ENCODE peak calls at places on chromosomes 12 and 14, in five cellular contexts. One of them, this sample, is unnamed.

GRCh38 chr12:103768467-103769123 is 72.4 kb downstream of the NT5DC3 start:
- DNase-seq in cardiac muscle cell: no peak
- DNase-seq in left ventricle myocardium inferior: no peak
- DNase-seq in lung: no peak
- DNase-seq in CD4-positive, alpha-beta T cell: no peak
- DNase-seq in this sample: no peak

GRCh38 chr14:97218336-97218712 is 421.1 kb downstream of the VRK1 start:
- DNase-seq in cardiac muscle cell: no peak
- DNase-seq in left ventricle myocardium inferior: no peak
- DNase-seq in lung: no peak
- DNase-seq in CD4-positive, alpha-beta T cell: no peak
- DNase-seq in this sample: no peak

GRCh38 chr12:114809132-114809531 is 125.2 kb upstream of the TBX3 start:
- DNase-seq in cardiac muscle cell: no peak
- DNase-seq in left ventricle myocardium inferior: no peak
- DNase-seq in lung: no peak
- DNase-seq in CD4-positive, alpha-beta T cell: no peak
- DNase-seq in this sample: no peak

GRCh38 chr14:36655963-36656768 is 5.5 kb upstream of the PAX9 start:
- DNase-seq in cardiac muscle cell: no peak
- DNase-seq in left ventricle myocardium inferior: no peak
- DNase-seq in lung: no peak
- DNase-seq in CD4-positive, alpha-beta T cell: no peak
- DNase-seq in this sample: no peak

GRCh38 chr12:26068503-26068902 is 56.3 kb downstream of the BHLHE41 start:
- DNase-seq in cardiac muscle cell: no peak
- DNase-seq in left ventricle myocardium inferior: no peak
- DNase-seq in lung: no peak
- DNase-seq in CD4-positive, alpha-beta T cell: no peak
- DNase-seq in this sample: no peak

GRCh38 chr12:107236824-107237467 is 143.6 kb upstream of the CRY1 start:
- DNase-seq in cardiac muscle cell: no peak
- DNase-seq in left ventricle myocardium inferior: no peak
- DNase-seq in lung: no peak
- DNase-seq in CD4-positive, alpha-beta T cell: no peak
- DNase-seq in this sample: no peak

GRCh38 chr12:47527816-47528215 is 178.0 kb downstream of the RPAP3 start:
- DNase-seq in cardiac muscle cell: peak
- DNase-seq in left ventricle myocardium inferior: no peak
- DNase-seq in lung: no peak
- DNase-seq in CD4-positive, alpha-beta T cell: no peak
- DNase-seq in this sample: no peak

GRCh38 chr12:49200882-49201594 is 12.2 kb upstream of the TUBA1A start:
- DNase-seq in cardiac muscle cell: peak
- DNase-seq in left ventricle myocardium inferior: no peak
- DNase-seq in lung: no peak
- DNase-seq in CD4-positive, alpha-beta T cell: no peak
- DNase-seq in this sample: peak

GRCh38 chr14:69077841-69078240 is 75.1 kb downstream of the DCAF5 start:
- DNase-seq in cardiac muscle cell: peak
- DNase-seq in left ventricle myocardium inferior: no peak
- DNase-seq in lung: no peak
- DNase-seq in CD4-positive, alpha-beta T cell: no peak
- DNase-seq in this sample: no peak

GRCh38 chr14:80787876-80788275 is 153.7 kb downstream of the CEP128 start:
- DNase-seq in cardiac muscle cell: no peak
- DNase-seq in left ventricle myocardium inferior: no peak
- DNase-seq in lung: no peak
- DNase-seq in CD4-positive, alpha-beta T cell: no peak
- DNase-seq in this sample: no peak

GRCh38 chr14:94481468-94482131 is 5.6 kb upstream of the SERPINA9 start:
- DNase-seq in cardiac muscle cell: peak
- DNase-seq in left ventricle myocardium inferior: no peak
- DNase-seq in lung: no peak
- DNase-seq in CD4-positive, alpha-beta T cell: no peak
- DNase-seq in this sample: no peak

GRCh38 chr14:31170411-31170810 is 37.2 kb downstream of the HECTD1 start:
- DNase-seq in cardiac muscle cell: no peak
- DNase-seq in left ventricle myocardium inferior: no peak
- DNase-seq in lung: no peak
- DNase-seq in CD4-positive, alpha-beta T cell: no peak
- DNase-seq in this sample: no peak

GRCh38 chr12:64221656-64222010 is 463 bp downstream of the KICS2 start:
- DNase-seq in cardiac muscle cell: peak
- DNase-seq in left ventricle myocardium inferior: peak
- DNase-seq in lung: peak
- DNase-seq in CD4-positive, alpha-beta T cell: no peak
- DNase-seq in this sample: peak

GRCh38 chr12:94587266-94588241 is 62.8 kb downstream of the TMCC3 start:
- DNase-seq in cardiac muscle cell: no peak
- DNase-seq in left ventricle myocardium inferior: no peak
- DNase-seq in lung: no peak
- DNase-seq in CD4-positive, alpha-beta T cell: no peak
- DNase-seq in this sample: peak

GRCh38 chr12:39287409-39287808 is 155.5 kb downstream of the KIF21A start:
- DNase-seq in cardiac muscle cell: no peak
- DNase-seq in left ventricle myocardium inferior: no peak
- DNase-seq in lung: no peak
- DNase-seq in CD4-positive, alpha-beta T cell: no peak
- DNase-seq in this sample: no peak

GRCh38 chr12:103586132-103586531 is 941 bp upstream of the STAB2 start:
- DNase-seq in cardiac muscle cell: no peak
- DNase-seq in left ventricle myocardium inferior: no peak
- DNase-seq in lung: no peak
- DNase-seq in CD4-positive, alpha-beta T cell: no peak
- DNase-seq in this sample: no peak

GRCh38 chr12:52370906-52371608 is 3.8 kb upstream of the KRT85 start:
- DNase-seq in cardiac muscle cell: peak
- DNase-seq in left ventricle myocardium inferior: peak
- DNase-seq in lung: no peak
- DNase-seq in CD4-positive, alpha-beta T cell: no peak
- DNase-seq in this sample: peak

GRCh38 chr12:48092606-48093005 is 13.3 kb downstream of the SENP1 start:
- DNase-seq in cardiac muscle cell: peak
- DNase-seq in left ventricle myocardium inferior: no peak
- DNase-seq in lung: no peak
- DNase-seq in CD4-positive, alpha-beta T cell: no peak
- DNase-seq in this sample: no peak

GRCh38 chr14:36818794-36819384 is 157.2 kb downstream of the PAX9 start:
- DNase-seq in cardiac muscle cell: no peak
- DNase-seq in left ventricle myocardium inferior: no peak
- DNase-seq in lung: no peak
- DNase-seq in CD4-positive, alpha-beta T cell: no peak
- DNase-seq in this sample: no peak

GRCh38 chr14:21118933-21119332 is 18.1 kb downstream of the TMEM253 start:
- DNase-seq in cardiac muscle cell: no peak
- DNase-seq in left ventricle myocardium inferior: no peak
- DNase-seq in lung: no peak
- DNase-seq in CD4-positive, alpha-beta T cell: no peak
- DNase-seq in this sample: no peak

GRCh38 chr14:32075636-32076277 is 1.3 kb upstream of the ARHGAP5 start:
- DNase-seq in cardiac muscle cell: peak
- DNase-seq in left ventricle myocardium inferior: peak
- DNase-seq in lung: no peak
- DNase-seq in CD4-positive, alpha-beta T cell: no peak
- DNase-seq in this sample: no peak

GRCh38 chr12:47832263-47832933 is 12.7 kb upstream of the HDAC7 start:
- DNase-seq in cardiac muscle cell: no peak
- DNase-seq in left ventricle myocardium inferior: no peak
- DNase-seq in lung: no peak
- DNase-seq in CD4-positive, alpha-beta T cell: peak
- DNase-seq in this sample: no peak

GRCh38 chr14:102341566-102341965 is 21.1 kb downstream of the CINP start:
- DNase-seq in cardiac muscle cell: no peak
- DNase-seq in left ventricle myocardium inferior: no peak
- DNase-seq in lung: no peak
- DNase-seq in CD4-positive, alpha-beta T cell: no peak
- DNase-seq in this sample: no peak

GRCh38 chr12:47577213-47577612 is 128.6 kb downstream of the RPAP3 start:
- DNase-seq in cardiac muscle cell: no peak
- DNase-seq in left ventricle myocardium inferior: no peak
- DNase-seq in lung: no peak
- DNase-seq in CD4-positive, alpha-beta T cell: no peak
- DNase-seq in this sample: no peak

GRCh38 chr12:40689576-40689975 is 2.7 kb upstream of the CNTN1 start:
- DNase-seq in cardiac muscle cell: no peak
- DNase-seq in left ventricle myocardium inferior: no peak
- DNase-seq in lung: no peak
- DNase-seq in CD4-positive, alpha-beta T cell: no peak
- DNase-seq in this sample: no peak

GRCh38 chr14:69275331-69275730 is 15.4 kb downstream of the GALNT16 start:
- DNase-seq in cardiac muscle cell: no peak
- DNase-seq in left ventricle myocardium inferior: no peak
- DNase-seq in lung: no peak
- DNase-seq in CD4-positive, alpha-beta T cell: no peak
- DNase-seq in this sample: no peak

GRCh38 chr12:122333142-122334087 is 67.1 kb upstream of the VPS33A start:
- DNase-seq in cardiac muscle cell: peak
- DNase-seq in left ventricle myocardium inferior: no peak
- DNase-seq in lung: no peak
- DNase-seq in CD4-positive, alpha-beta T cell: no peak
- DNase-seq in this sample: peak

DNA sequence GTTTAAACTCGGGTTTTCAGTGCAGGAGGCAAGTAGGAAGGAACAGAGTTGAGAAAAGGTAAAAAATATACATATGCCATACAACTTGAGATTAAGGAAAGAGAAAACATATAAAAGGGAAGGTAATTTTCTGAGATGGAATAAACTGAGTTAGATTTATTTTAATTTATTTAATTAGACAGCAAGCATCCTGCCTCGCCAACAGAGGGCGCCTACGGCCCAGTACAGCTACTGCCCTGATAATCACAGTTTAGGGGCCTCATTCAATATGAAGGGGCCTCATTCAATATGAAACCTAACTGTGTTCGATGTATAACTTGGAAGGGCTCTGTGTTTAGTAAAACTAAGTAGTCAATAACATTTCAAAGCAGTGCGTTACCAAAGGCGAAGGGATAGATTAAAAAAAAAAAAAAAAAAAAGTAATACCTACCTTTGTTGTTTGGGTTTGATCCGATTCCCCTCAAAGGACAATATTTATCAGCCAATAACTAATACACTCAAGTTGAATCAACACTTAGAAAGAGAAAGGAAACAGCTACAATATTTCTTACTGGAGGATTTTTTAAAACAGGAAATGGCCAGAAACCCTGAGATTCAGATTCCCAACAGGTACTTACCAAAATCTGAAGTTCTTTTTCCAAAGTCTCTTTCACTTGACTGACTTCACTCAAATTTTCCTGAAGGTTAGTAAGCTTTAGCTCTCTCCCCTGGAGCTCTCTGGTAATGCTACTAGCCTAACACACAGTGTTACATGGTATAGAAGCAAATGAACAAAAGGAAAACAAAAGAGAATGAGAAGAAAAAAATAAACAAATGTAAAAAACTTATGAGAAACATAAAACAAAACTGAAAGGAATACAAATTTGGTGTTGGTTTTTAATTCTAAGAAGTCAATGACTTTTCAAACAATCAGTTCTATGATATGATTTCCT is 70.0 kb upstream of the VPS33A start:
- DNase-seq in cardiac muscle cell: peak
- DNase-seq in left ventricle myocardium inferior: no peak
- DNase-seq in lung: no peak
- DNase-seq in CD4-positive, alpha-beta T cell: peak
- DNase-seq in this sample: no peak
- TF ChIP-seq CTCF in cardiac muscle cell: peak
- TF ChIP-seq CTCF in left ventricle myocardium inferior: peak
- TF ChIP-seq CTCF in lung: peak
- TF ChIP-seq CTCF in CD4-positive, alpha-beta T cell: peak
- TF ChIP-seq CTCF in this sample: peak

GRCh38 chr12:14135996-14136395 is 154.6 kb upstream of the GRIN2B start:
- DNase-seq in cardiac muscle cell: no peak
- DNase-seq in left ventricle myocardium inferior: no peak
- DNase-seq in lung: no peak
- DNase-seq in CD4-positive, alpha-beta T cell: no peak
- DNase-seq in this sample: no peak

DNA sequence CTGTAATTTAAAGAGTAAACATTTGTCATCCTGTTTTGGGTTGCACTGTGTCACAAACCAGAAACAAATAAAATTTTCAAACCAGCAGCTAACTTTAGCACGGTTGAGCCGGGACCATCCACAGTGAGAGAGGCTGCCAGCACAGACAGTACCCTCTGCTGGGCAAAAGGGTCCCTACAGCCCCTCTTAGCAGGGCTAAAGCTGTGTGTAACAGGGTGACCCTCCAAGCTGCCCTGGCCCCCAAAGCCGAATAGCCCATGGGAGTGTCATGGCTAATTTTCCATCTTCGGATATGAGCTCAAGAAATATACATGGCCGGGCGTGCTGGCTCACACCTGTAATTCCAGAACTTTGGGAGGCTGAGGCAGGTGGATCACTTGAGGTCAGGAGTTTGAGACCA is 157.1 kb upstream of the GRIN2B start:
- DNase-seq in cardiac muscle cell: no peak
- DNase-seq in left ventricle myocardium inferior: no peak
- DNase-seq in lung: no peak
- DNase-seq in CD4-positive, alpha-beta T cell: no peak
- DNase-seq in this sample: no peak
- TF ChIP-seq CTCF in cardiac muscle cell: no peak
- TF ChIP-seq CTCF in left ventricle myocardium inferior: no peak
- TF ChIP-seq CTCF in lung: no peak
- TF ChIP-seq CTCF in CD4-positive, alpha-beta T cell: no peak
- TF ChIP-seq CTCF in this sample: no peak

GRCh38 chr14:81986005-81986404 is 452.4 kb upstream of the SEL1L start:
- DNase-seq in cardiac muscle cell: no peak
- DNase-seq in left ventricle myocardium inferior: no peak
- DNase-seq in lung: no peak
- DNase-seq in CD4-positive, alpha-beta T cell: no peak
- DNase-seq in this sample: no peak

GRCh38 chr14:81990312-81990761 is 456.7 kb upstream of the SEL1L start:
- DNase-seq in cardiac muscle cell: peak
- DNase-seq in left ventricle myocardium inferior: no peak
- DNase-seq in lung: no peak
- DNase-seq in CD4-positive, alpha-beta T cell: no peak
- DNase-seq in this sample: no peak

DNA sequence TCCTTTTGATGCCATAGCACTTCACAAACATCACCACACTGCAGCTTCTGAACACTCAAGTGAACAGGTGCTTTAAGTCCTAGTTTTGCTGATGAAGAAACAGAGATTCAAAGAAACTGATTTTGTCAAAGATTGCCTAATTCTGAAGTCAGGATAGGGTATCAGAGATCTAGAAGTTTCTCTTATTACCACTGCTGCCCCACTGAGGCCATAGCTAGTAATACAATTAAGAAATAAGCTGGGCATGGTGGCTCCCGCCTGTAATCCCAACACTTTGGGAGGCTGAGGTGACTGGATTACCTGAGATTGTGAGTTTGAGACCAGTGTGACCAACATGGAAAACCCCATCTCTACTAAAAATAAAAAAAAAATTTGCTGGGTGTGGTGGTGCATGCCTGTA is 458.3 kb upstream of the SEL1L start:
- DNase-seq in cardiac muscle cell: no peak
- DNase-seq in left ventricle myocardium inferior: no peak
- DNase-seq in lung: no peak
- DNase-seq in CD4-positive, alpha-beta T cell: no peak
- DNase-seq in this sample: no peak
- TF ChIP-seq CTCF in cardiac muscle cell: peak
- TF ChIP-seq CTCF in left ventricle myocardium inferior: peak
- TF ChIP-seq CTCF in lung: no peak
- TF ChIP-seq CTCF in CD4-positive, alpha-beta T cell: no peak
- TF ChIP-seq CTCF in this sample: no peak

GRCh38 chr14:24735984-24736630 is 102.1 kb upstream of the GZMB start:
- DNase-seq in cardiac muscle cell: no peak
- DNase-seq in left ventricle myocardium inferior: no peak
- DNase-seq in lung: no peak
- DNase-seq in CD4-positive, alpha-beta T cell: no peak
- DNase-seq in this sample: no peak

GRCh38 chr14:24734917-24735500 is 101.0 kb upstream of the GZMB start:
- DNase-seq in cardiac muscle cell: peak
- DNase-seq in left ventricle myocardium inferior: no peak
- DNase-seq in lung: no peak
- DNase-seq in CD4-positive, alpha-beta T cell: no peak
- DNase-seq in this sample: no peak
- TF ChIP-seq CTCF in cardiac muscle cell: peak
- TF ChIP-seq CTCF in left ventricle myocardium inferior: peak
- TF ChIP-seq CTCF in lung: peak
- TF ChIP-seq CTCF in CD4-positive, alpha-beta T cell: peak
- TF ChIP-seq CTCF in this sample: peak

This sample was measured in uterus.